ENCODE peak calls at places on chromosomes 2 and 18, in five cellular contexts. One of them, this sample, is unnamed.

GRCh38 chr2:15668611-15669305 is 77.1 kb downstream of the DDX1 start:
- DNase-seq in small intestine: no peak
- DNase-seq in NT2/D1: no peak
- DNase-seq in A549: no peak
- DNase-seq in PC-9: no peak
- DNase-seq in this sample: no peak

GRCh38 chr2:121021685-121022084 is 263.3 kb downstream of the TFCP2L1 start:
- DNase-seq in small intestine: no peak
- DNase-seq in NT2/D1: no peak
- DNase-seq in A549: no peak
- DNase-seq in PC-9: no peak
- DNase-seq in this sample: no peak

GRCh38 chr18:67318651-67319050 is 197.9 kb downstream of the DSEL start:
- DNase-seq in small intestine: no peak
- DNase-seq in NT2/D1: no peak
- DNase-seq in A549: no peak
- DNase-seq in PC-9: no peak
- DNase-seq in this sample: no peak

GRCh38 chr18:24703316-24703715 is 242.9 kb downstream of the HRH4 start:
- DNase-seq in small intestine: no peak
- DNase-seq in NT2/D1: no peak
- DNase-seq in A549: no peak
- DNase-seq in PC-9: no peak
- DNase-seq in this sample: no peak

GRCh38 chr2:6971502-6971901 is 54.3 kb downstream of the RNF144A start:
- DNase-seq in small intestine: no peak
- DNase-seq in NT2/D1: no peak
- DNase-seq in A549: no peak
- DNase-seq in PC-9: no peak
- DNase-seq in this sample: no peak

GRCh38 chr2:41947701-41948396 is 100.0 kb upstream of the PKDCC start:
- DNase-seq in small intestine: peak; percentile 39
- DNase-seq in NT2/D1: no peak
- DNase-seq in A549: no peak
- DNase-seq in PC-9: no peak
- DNase-seq in this sample: no peak

GRCh38 chr2:26396734-26397298 is 4.9 kb upstream of the DRC1 start:
- DNase-seq in small intestine: no peak
- DNase-seq in NT2/D1: no peak
- DNase-seq in A549: no peak
- DNase-seq in PC-9: no peak
- DNase-seq in this sample: peak; percentile 30

GRCh38 chr2:16135196-16135912 is 195.0 kb downstream of the MYCN start:
- DNase-seq in small intestine: no peak
- DNase-seq in NT2/D1: no peak
- DNase-seq in A549: no peak
- DNase-seq in PC-9: no peak
- DNase-seq in this sample: no peak

GRCh38 chr2:38789689-38790088 is 11.7 kb downstream of the GEMIN6 start:
- DNase-seq in small intestine: peak; percentile 88
- DNase-seq in NT2/D1: no peak
- DNase-seq in A549: no peak
- DNase-seq in PC-9: no peak
- DNase-seq in this sample: no peak

GRCh38 chr2:112916145-112916571 is 5.2 kb downstream of the IL37 start:
- DNase-seq in small intestine: no peak
- DNase-seq in NT2/D1: no peak
- DNase-seq in A549: no peak
- DNase-seq in PC-9: no peak
- DNase-seq in this sample: no peak

GRCh38 chr2:19574788-19575260 is 216.4 kb upstream of the OSR1 start:
- DNase-seq in small intestine: peak; percentile 53
- DNase-seq in NT2/D1: no peak
- DNase-seq in A549: no peak
- DNase-seq in PC-9: no peak
- DNase-seq in this sample: no peak

GRCh38 chr2:207352978-207353377 is 176.8 kb upstream of the CREB1 start:
- DNase-seq in small intestine: no peak
- DNase-seq in NT2/D1: no peak
- DNase-seq in A549: no peak
- DNase-seq in PC-9: no peak
- DNase-seq in this sample: peak; percentile 32

GRCh38 chr2:240428245-240428644 is 7.2 kb upstream of the GPC1 start:
- DNase-seq in small intestine: no peak
- DNase-seq in NT2/D1: no peak
- DNase-seq in A549: no peak
- DNase-seq in PC-9: no peak
- DNase-seq in this sample: peak; percentile 20

GRCh38 chr2:229032596-229033234 is 238.4 kb downstream of the PID1 start:
- DNase-seq in small intestine: no peak
- DNase-seq in NT2/D1: no peak
- DNase-seq in A549: no peak
- DNase-seq in PC-9: no peak
- DNase-seq in this sample: no peak
- H3K9me3 ChIP-seq in small intestine: no peaks in the 10 kb centered on the region
- H3K9me3 ChIP-seq in NT2/D1: no peaks in the 10 kb centered on the region
- H3K9me3 ChIP-seq in A549: no peaks in the 10 kb centered on the region
- H3K9me3 ChIP-seq in PC-9: no peaks in the 10 kb centered on the region
- H3K9me3 ChIP-seq in this sample: peaks cover 3% of the 10 kb centered on the region

GRCh38 chr2:238971318-238972145 is 123.6 kb downstream of the TWIST2 start:
- DNase-seq in small intestine: no peak
- DNase-seq in NT2/D1: no peak
- DNase-seq in A549: no peak
- DNase-seq in PC-9: no peak
- DNase-seq in this sample: no peak
- H3K4me1 ChIP-seq in small intestine: no peaks in the 10 kb centered on the region
- H3K4me1 ChIP-seq in NT2/D1: peaks cover 7% of the 10 kb centered on the region
- H3K4me1 ChIP-seq in A549: peaks cover 24% of the 10 kb centered on the region
- H3K4me1 ChIP-seq in PC-9: no peaks in the 10 kb centered on the region
- H3K4me1 ChIP-seq in this sample: no peaks in the 10 kb centered on the region

GRCh38 chr2:160087854-160088745 is 25.7 kb upstream of the PLA2R1 start:
- DNase-seq in small intestine: peak; percentile 35
- DNase-seq in NT2/D1: peak; percentile 23
- DNase-seq in A549: peak; percentile 62
- DNase-seq in PC-9: no peak
- DNase-seq in this sample: no peak

GRCh38 chr2:160091381-160091780 is 29.0 kb upstream of the PLA2R1 start:
- DNase-seq in small intestine: no peak
- DNase-seq in NT2/D1: no peak
- DNase-seq in A549: no peak
- DNase-seq in PC-9: no peak
- DNase-seq in this sample: no peak

GRCh38 chr2:160085662-160086061 is 23.2 kb upstream of the PLA2R1 start:
- DNase-seq in small intestine: no peak
- DNase-seq in NT2/D1: no peak
- DNase-seq in A549: peak; percentile 21
- DNase-seq in PC-9: no peak
- DNase-seq in this sample: no peak
- H3K9me3 ChIP-seq in small intestine: peaks cover 5% of the 10 kb centered on the region
- H3K9me3 ChIP-seq in NT2/D1: peaks cover 55% of the 10 kb centered on the region
- H3K9me3 ChIP-seq in A549: no peaks in the 10 kb centered on the region
- H3K9me3 ChIP-seq in PC-9: peaks cover under 1% of the 10 kb centered on the region
- H3K9me3 ChIP-seq in this sample: peaks cover 13% of the 10 kb centered on the region

GRCh38 chr2:127415593-127416485 is 2.4 kb upstream of the PROC start:
- DNase-seq in small intestine: peak; percentile 91
- DNase-seq in NT2/D1: peak; percentile 76
- DNase-seq in A549: peak; percentile 81
- DNase-seq in PC-9: peak; percentile 87
- DNase-seq in this sample: peak; percentile 73

GRCh38 chr2:127416486-127417001 is 1.7 kb upstream of the PROC start:
- DNase-seq in small intestine: no peak
- DNase-seq in NT2/D1: no peak
- DNase-seq in A549: no peak
- DNase-seq in PC-9: no peak
- DNase-seq in this sample: no peak

GRCh38 chr2:127413782-127414743 is 4.2 kb upstream of the PROC start:
- DNase-seq in small intestine: no peak
- DNase-seq in NT2/D1: no peak
- DNase-seq in A549: peak; percentile 76
- DNase-seq in PC-9: no peak
- DNase-seq in this sample: no peak

GRCh38 chr2:127413200-127413599 is 5.0 kb upstream of the PROC start:
- DNase-seq in small intestine: no peak
- DNase-seq in NT2/D1: no peak
- DNase-seq in A549: no peak
- DNase-seq in PC-9: no peak
- DNase-seq in this sample: no peak

DNA sequence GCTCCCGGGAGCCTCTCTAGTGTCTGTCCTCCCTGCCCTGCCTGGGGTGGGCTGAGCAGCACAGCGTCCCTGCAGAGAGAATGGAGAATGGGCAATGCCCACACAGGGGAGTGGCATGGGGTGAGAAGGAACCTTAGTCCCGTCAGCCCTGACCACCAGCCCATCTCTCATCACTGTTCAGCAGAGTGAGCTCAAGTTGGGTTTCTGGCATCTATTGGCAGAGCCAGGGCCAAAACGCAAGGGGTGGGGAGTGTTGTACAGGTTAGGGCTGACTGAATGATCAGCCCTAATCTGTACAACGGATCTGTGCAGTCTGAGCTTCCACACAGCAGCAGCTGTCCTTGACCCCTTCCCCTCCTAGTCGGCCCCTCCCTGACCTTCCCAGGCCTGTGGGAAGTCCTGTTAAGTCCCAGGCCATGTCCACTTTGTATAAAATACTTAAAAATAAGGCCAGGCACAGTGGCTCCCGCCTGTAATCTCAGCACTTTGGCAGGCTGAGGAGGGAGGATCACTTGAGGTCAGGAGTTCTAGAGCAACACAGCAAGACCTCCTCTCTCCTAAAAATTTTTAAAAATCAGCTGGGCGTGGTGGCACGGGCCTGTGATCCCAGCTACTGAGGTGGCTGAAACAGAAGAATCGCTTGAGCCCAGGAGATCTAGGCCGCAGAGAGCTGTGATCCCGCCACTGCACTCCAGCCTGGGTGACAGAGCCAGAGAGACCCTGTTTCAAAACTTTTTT is 3.2 kb upstream of the PROC start:
- DNase-seq in small intestine: no peak
- DNase-seq in NT2/D1: no peak
- DNase-seq in A549: no peak
- DNase-seq in PC-9: no peak
- DNase-seq in this sample: no peak
- H3K4me1 ChIP-seq in small intestine: no peaks in the 10 kb centered on the region
- H3K4me1 ChIP-seq in NT2/D1: peaks cover 5% of the 10 kb centered on the region
- H3K4me1 ChIP-seq in A549: peaks cover 64% of the 10 kb centered on the region
- H3K4me1 ChIP-seq in PC-9: peaks cover 67% of the 10 kb centered on the region
- H3K4me1 ChIP-seq in this sample: no peaks in the 10 kb centered on the region

GRCh38 chr2:135935914-135936313 is 49.5 kb downstream of the DARS1 start:
- DNase-seq in small intestine: peak; percentile 14
- DNase-seq in NT2/D1: no peak
- DNase-seq in A549: no peak
- DNase-seq in PC-9: no peak
- DNase-seq in this sample: no peak
- H3K9me3 ChIP-seq in small intestine: no peaks in the 10 kb centered on the region
- H3K9me3 ChIP-seq in NT2/D1: no peaks in the 10 kb centered on the region
- H3K9me3 ChIP-seq in A549: no peaks in the 10 kb centered on the region
- H3K9me3 ChIP-seq in PC-9: no peaks in the 10 kb centered on the region
- H3K9me3 ChIP-seq in this sample: no peaks in the 10 kb centered on the region

GRCh38 chr2:66696856-66697255 is 261.9 kb downstream of the MEIS1 start:
- DNase-seq in small intestine: no peak
- DNase-seq in NT2/D1: no peak
- DNase-seq in A549: no peak
- DNase-seq in PC-9: no peak
- DNase-seq in this sample: no peak

GRCh38 chr2:66697346-66697745 is 262.4 kb downstream of the MEIS1 start:
- DNase-seq in small intestine: no peak
- DNase-seq in NT2/D1: no peak
- DNase-seq in A549: no peak
- DNase-seq in PC-9: no peak
- DNase-seq in this sample: no peak

GRCh38 chr2:66699481-66700180 is 264.7 kb downstream of the MEIS1 start:
- DNase-seq in small intestine: no peak
- DNase-seq in NT2/D1: no peak
- DNase-seq in A549: no peak
- DNase-seq in PC-9: no peak
- DNase-seq in this sample: no peak

GRCh38 chr2:66700181-66700686 is 265.3 kb downstream of the MEIS1 start:
- DNase-seq in small intestine: peak; percentile 15
- DNase-seq in NT2/D1: no peak
- DNase-seq in A549: no peak
- DNase-seq in PC-9: no peak
- DNase-seq in this sample: no peak

DNA sequence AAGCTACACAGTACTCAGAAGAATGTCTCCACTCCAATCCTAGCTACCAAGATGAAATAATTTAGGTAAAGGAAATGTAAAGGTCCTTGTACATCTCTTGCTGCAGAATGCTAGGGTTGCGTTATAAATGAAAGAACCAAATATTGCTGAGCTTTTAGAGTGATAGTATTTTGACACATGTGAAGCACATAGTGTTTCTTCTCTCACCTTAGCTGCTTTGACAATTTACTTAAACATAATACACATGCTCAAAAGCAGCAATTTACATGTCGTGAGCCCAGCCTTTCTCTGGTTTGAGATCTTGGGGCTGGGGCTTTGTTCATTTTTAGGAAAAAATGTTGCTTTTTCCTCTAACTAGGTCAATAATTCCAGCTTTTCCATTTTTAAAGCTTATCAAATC is 264.0 kb downstream of the MEIS1 start:
- DNase-seq in small intestine: no peak
- DNase-seq in NT2/D1: no peak
- DNase-seq in A549: no peak
- DNase-seq in PC-9: no peak
- DNase-seq in this sample: no peak
- H3K4me1 ChIP-seq in small intestine: no peaks in the 10 kb centered on the region
- H3K4me1 ChIP-seq in NT2/D1: no peaks in the 10 kb centered on the region
- H3K4me1 ChIP-seq in A549: no peaks in the 10 kb centered on the region
- H3K4me1 ChIP-seq in PC-9: peaks cover 4% of the 10 kb centered on the region
- H3K4me1 ChIP-seq in this sample: no peaks in the 10 kb centered on the region

DNA sequence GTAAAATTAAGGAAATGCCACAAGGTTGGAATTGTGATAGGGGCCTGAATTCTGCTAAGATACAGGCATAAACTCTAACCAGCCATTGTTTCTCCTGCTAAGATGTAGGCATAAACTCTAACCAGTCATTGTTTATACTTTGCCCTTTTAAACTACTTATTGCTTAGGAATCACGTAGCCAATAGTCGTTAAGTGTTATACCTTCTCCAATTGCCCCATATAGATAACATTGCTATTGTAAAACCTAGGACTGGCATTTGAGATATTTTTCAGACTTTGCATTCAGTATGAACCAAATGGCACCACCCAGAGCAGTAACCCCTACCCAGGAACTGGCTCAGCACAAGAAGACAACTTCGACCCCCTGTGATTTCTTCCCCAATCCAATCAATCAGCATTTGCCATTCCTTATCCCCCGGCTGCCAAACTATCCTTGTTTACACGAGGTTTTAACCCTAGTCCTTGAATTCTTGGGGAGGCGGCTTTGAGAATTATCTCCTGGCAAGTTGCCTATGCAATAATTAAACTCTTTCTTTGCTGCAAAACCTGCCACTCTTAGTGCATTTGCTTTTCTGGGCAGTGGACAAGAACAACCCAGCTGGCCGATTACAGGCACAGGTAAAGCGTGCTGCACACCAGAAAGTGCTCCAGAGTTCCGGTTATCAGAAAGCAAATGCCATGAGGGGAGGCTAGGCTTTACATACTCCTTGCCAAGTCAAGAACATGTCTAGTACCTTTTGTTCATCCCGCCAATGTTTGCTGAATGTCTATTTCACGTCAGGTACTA is 167.6 kb downstream of the LAMA1 start:
- DNase-seq in small intestine: peak; percentile 87
- DNase-seq in NT2/D1: no peak
- DNase-seq in A549: no peak
- DNase-seq in PC-9: no peak
- DNase-seq in this sample: no peak
- H3K9me3 ChIP-seq in small intestine: no peaks in the 10 kb centered on the region
- H3K9me3 ChIP-seq in NT2/D1: no peaks in the 10 kb centered on the region
- H3K9me3 ChIP-seq in A549: no peaks in the 10 kb centered on the region
- H3K9me3 ChIP-seq in PC-9: no peaks in the 10 kb centered on the region
- H3K9me3 ChIP-seq in this sample: no peaks in the 10 kb centered on the region